ENCODE peak calls at places on chromosomes 3 and 15, in nine cellular contexts. J is Peyer's patch, E is astrocyte, U is spleen, O is RWPE2, D is HL-60, Z is astrocyte of the spinal cord, P is neural progenitor cell, W is HCT116. B is an unnamed sample.
A peak's percentile ranks its signal among the peaks of the same experiment; 100 is the strongest.

GRCh38 chr3:23035927-23036640 is 167.0 kb upstream of the UBE2E2 start:
- DNase-seq in J (peak; percentile 48), E (no peak), U (no peak), O (peak; percentile 66), D (no peak), Z (no peak), P (peak; percentile 66), W (no peak), B (peak; percentile 91)

GRCh38 chr3:146803746-146804145 is 198.6 kb upstream of the PLSCR5 start:
- DNase-seq in J (no peak), E (peak; percentile 83), U (no peak), O (no peak), D (no peak), Z (peak; percentile 95), P (peak; percentile 3), W (no peak), B (no peak)

GRCh38 chr3:190261740-190262139 is 60.5 kb downstream of the CLDN1 start:
- DNase-seq in J (no peak), E (peak; percentile 16), U (no peak), O (no peak), D (no peak), Z (no peak), P (peak; percentile 4), W (no peak), B (peak; percentile 61)

GRCh38 chr15:50321680-50322079 is 33.3 kb downstream of the GABPB1 start:
- DNase-seq in J (no peak), E (no peak), U (no peak), O (no peak), D (no peak), Z (no peak), P (no peak), W (no peak), B (no peak)

GRCh38 chr3:115194461-115194860 is 47.4 kb upstream of the ZBTB20 start:
- DNase-seq in J (no peak), E (peak; percentile 51), U (no peak), O (no peak), D (no peak), Z (peak; percentile 51), P (no peak), W (no peak), B (no peak)

GRCh38 chr15:63715818-63716217 is 117.9 kb downstream of the HERC1 start:
- DNase-seq in J (no peak), E (peak; percentile 10), U (no peak), O (no peak), D (no peak), Z (no peak), P (no peak), W (no peak), B (peak; percentile 52)

GRCh38 chr15:66952756-66953522 is 112.5 kb upstream of the SMAD3 start:
- DNase-seq in J (no peak), E (no peak), U (no peak), O (peak; percentile 33), D (no peak), Z (no peak), P (no peak), W (no peak), B (no peak)

GRCh38 chr3:150372320-150373118 is 35.6 kb upstream of the TSC22D2 start:
- DNase-seq in J (no peak), E (no peak), U (no peak), O (no peak), D (no peak), Z (peak; percentile 30), P (peak; percentile 67), W (no peak), B (no peak)

DNA sequence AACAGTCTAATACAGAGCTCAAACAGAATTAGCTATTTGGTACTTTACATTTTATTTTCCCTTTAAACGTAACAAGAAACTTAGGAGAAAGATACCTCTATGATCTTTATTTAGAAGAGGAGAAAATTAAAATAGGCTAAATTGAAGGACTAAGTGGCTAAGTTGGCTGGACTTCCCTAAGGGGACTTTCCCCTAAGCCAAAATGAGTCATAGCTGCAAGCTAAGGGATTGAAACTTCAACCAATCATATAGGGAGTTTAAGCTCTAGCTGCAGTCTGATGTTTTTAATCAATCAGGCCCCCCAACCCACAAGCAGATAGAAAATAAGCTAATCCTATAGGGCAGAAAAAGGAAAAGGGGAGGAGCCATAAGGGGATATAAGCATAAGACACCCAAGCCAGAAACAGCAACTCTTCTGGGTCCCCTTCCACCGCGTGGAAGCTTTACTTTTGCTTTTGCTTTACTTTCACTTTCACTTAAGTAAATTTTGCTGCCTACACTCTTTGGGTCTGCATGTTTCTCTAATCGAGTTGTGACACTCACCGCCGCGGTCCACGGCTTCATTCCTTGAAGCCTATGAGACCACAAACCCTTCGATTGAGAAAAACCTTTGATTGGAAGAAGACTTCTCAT is 1108.5 kb upstream of the EPHA6 start:
- DNase-seq in J (no peak), E (no peak), U (no peak), O (no peak), D (no peak), Z (no peak), P (no peak), W (no peak), B (no peak)
- H3K4me3 ChIP-seq in J (peak overlapping the region; percentile 13), E (no peak overlapping the region), U (peak overlapping the region; percentile 59), O (no peak overlapping the region), D (peak overlapping the region; percentile 14), Z (no peak overlapping the region), P (no peak overlapping the region), W (no peak overlapping the region), B (no peak overlapping the region)

GRCh38 chr3:128585974-128586373 is 64.6 kb downstream of the RPN1 start:
- DNase-seq in J (no peak), E (no peak), U (no peak), O (no peak), D (no peak), Z (no peak), P (no peak), W (no peak), B (peak; percentile 80)

GRCh38 chr3:128585189-128585588 is 65.4 kb downstream of the RPN1 start:
- DNase-seq in J (no peak), E (no peak), U (no peak), O (no peak), D (no peak), Z (no peak), P (no peak), W (no peak), B (no peak)

GRCh38 chr3:128590948-128591347 is 59.7 kb downstream of the RPN1 start:
- DNase-seq in J (no peak), E (no peak), U (no peak), O (no peak), D (no peak), Z (no peak), P (peak; percentile 49), W (no peak), B (no peak)

GRCh38 chr3:128587391-128587790 is 63.2 kb downstream of the RPN1 start:
- DNase-seq in J (no peak), E (no peak), U (no peak), O (no peak), D (no peak), Z (no peak), P (no peak), W (no peak), B (peak; percentile 27)

GRCh38 chr3:128588147-128588546 is 62.5 kb downstream of the RPN1 start:
- DNase-seq in J (no peak), E (no peak), U (no peak), O (no peak), D (no peak), Z (no peak), P (no peak), W (no peak), B (no peak)
- TF ChIP-seq CTCF in J (no peak), E (no peak), U (no peak), O (no peak), D (no peak), Z (no peak), P (no peak), W (no peak), B (no peak)

DNA sequence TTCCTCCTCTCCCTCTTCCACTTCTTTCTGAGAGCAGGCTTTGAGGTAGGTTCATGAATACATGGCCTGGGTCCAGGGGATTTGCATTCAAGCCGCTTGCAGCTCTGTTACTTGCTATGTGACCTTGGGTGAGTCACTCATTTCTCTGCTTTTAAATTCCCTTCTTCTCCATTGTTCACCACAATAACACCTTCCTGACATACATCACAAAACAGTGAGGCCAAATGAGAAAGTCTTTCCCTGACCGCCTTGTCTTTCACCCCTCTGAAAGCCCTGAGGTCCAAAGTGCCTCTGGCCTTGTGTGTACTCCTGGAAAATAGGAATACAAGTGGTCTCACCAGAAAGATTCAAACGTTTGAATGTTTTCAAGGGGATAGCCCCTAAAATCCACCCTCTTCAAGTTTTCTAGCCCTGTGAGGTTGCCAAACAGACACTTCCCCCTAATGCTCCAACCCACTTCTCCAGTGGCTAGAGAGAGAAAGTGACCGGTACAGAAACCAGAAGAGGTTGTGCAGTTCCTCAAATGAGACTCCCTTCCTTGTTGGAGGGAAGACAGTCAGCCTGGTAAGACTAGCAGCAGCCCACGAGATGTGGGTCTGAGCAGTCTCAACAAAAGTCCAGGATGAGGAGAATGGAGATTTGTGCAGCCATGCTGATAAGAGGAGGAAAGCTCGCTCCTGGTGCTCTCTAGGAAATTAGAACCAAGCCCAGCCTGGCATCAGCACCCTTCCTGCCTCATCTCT is 222.9 kb upstream of the TPRG1 start:
- DNase-seq in J (no peak), E (peak; percentile 99), U (no peak), O (no peak), D (peak; percentile 52), Z (peak; percentile 99), P (no peak), W (peak; percentile 67), B (peak; percentile 80)
- H3K4me3 ChIP-seq in J (peak overlapping the region; percentile 44), E (peak overlapping the region; percentile 39), U (peak overlapping the region; percentile 64), O (no peak overlapping the region), D (no peak overlapping the region), Z (no peak overlapping the region), P (peak overlapping the region; percentile 59), W (peak overlapping the region; percentile 44), B (no peak overlapping the region)

GRCh38 chr15:68371160-68371559 is 60.8 kb downstream of the ITGA11 start:
- DNase-seq in J (no peak), E (no peak), U (no peak), O (peak; percentile 33), D (no peak), Z (no peak), P (no peak), W (no peak), B (no peak)

GRCh38 chr15:68373028-68373427 is 58.9 kb downstream of the ITGA11 start:
- DNase-seq in J (no peak), E (no peak), U (no peak), O (peak; percentile 22), D (no peak), Z (no peak), P (no peak), W (no peak), B (no peak)

GRCh38 chr15:68371851-68372250 is 60.1 kb downstream of the ITGA11 start:
- DNase-seq in J (no peak), E (no peak), U (no peak), O (peak; percentile 19), D (no peak), Z (no peak), P (no peak), W (no peak), B (no peak)

GRCh38 chr15:68370768-68371151 is 61.2 kb downstream of the ITGA11 start:
- DNase-seq in J (no peak), E (no peak), U (no peak), O (no peak), D (no peak), Z (peak; percentile 44), P (no peak), W (no peak), B (no peak)

DNA sequence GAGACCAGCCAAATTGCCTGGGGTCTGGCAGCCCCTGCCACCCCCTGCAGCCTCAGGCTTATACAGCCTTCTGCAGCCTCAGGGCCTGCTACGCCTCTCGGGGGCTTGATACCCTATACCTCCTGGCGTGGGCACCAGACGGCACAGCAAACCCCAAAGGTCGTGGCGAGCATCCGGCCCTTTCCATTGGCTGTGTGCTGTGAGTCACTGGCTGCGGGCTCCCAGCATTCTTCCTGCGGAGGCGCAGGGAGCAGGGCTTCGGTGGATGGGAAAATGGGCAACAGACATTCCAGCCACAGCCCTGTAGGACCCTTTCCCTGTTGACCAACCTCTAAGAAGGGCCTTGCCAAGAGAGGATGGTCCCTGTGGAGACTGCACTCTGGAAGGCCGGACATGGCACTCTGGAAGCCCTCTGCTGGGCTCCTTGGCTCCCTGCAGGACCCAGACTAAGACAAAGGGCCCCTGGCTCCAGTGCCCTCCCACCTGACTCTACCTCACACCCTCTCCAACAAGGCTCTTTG is 59.6 kb downstream of the ITGA11 start:
- DNase-seq in J (no peak), E (peak; percentile 76), U (no peak), O (peak; percentile 62), D (no peak), Z (peak; percentile 52), P (peak; percentile 75), W (peak; percentile 18), B (peak; percentile 32)
- TF ChIP-seq CTCF in J (peak; percentile 9), E (peak; percentile 44), U (peak; percentile 41), O (peak; percentile 56), D (no peak), Z (peak; percentile 70), P (peak; percentile 49), W (peak; percentile 77), B (peak; percentile 51)